ENCODE peak calls at places on chromosome 6, in eight cellular contexts. T is RWPE1, B is colonic mucosa, A is Peyer's patch, J is left ventricle myocardium inferior, K is A549, H is upper lobe of right lung, D is AG04450. U is an unnamed sample.

GRCh38 chr6:15205321-15205720 is 40.5 kb upstream of the JARID2 start:
- DNase-seq in D (no peak), T (no peak), B (no peak), J (no peak), A (no peak), H (no peak), K (no peak), U (no peak)

GRCh38 chr6:150745896-150746295 is 119.6 kb upstream of the MTHFD1L start:
- DNase-seq in A (no peak), K (no peak), B (no peak), J (peak; percentile 58), H (no peak), T (no peak), D (no peak), U (peak; percentile 75)

GRCh38 chr6:73803562-73804221 is 107.7 kb downstream of the CD109 start:
- DNase-seq in H (no peak), A (no peak), K (peak; percentile 70), B (peak; percentile 20), T (peak; percentile 20), J (no peak), D (peak; percentile 88), U (no peak)

GRCh38 chr6:158500016-158500735 is 59.7 kb upstream of the TMEM181 start:
- DNase-seq in T (peak; percentile 61), J (no peak), H (no peak), K (no peak), B (no peak), D (no peak), A (no peak), U (no peak)

GRCh38 chr6:56047931-56048520 is 172.6 kb upstream of the BMP5 start:
- DNase-seq in J (no peak), K (no peak), D (no peak), H (no peak), A (no peak), B (no peak), T (no peak), U (no peak)

GRCh38 chr6:147053311-147053921 is 150.8 kb upstream of the STXBP5 start:
- DNase-seq in D (no peak), K (no peak), A (no peak), H (no peak), J (no peak), B (no peak), T (no peak), U (no peak)

GRCh38 chr6:3650959-3651697 is 100.4 kb downstream of the PXDC1 start:
- DNase-seq in B (no peak), D (no peak), K (no peak), T (no peak), H (no peak), A (no peak), J (no peak), U (no peak)

GRCh38 chr6:7881765-7882500 is 28.7 kb downstream of the TXNDC5 start:
- DNase-seq in B (no peak), A (no peak), K (no peak), T (peak; percentile 18), H (no peak), D (no peak), J (no peak), U (no peak)

GRCh38 chr6:169839029-169839481 is 87.6 kb downstream of the ERMARD start:
- DNase-seq in J (no peak), H (no peak), D (no peak), T (no peak), B (peak; percentile 8), A (peak; percentile 39), K (no peak), U (no peak)

GRCh38 chr6:30494275-30494990 is 5.1 kb downstream of the HLA-E start:
- DNase-seq in J (no peak), K (no peak), D (no peak), H (no peak), B (no peak), A (no peak), T (no peak), U (no peak)

GRCh38 chr6:142569676-142570075 is 267.9 kb downstream of the ADGRG6 start:
- DNase-seq in H (no peak), T (no peak), K (no peak), B (no peak), A (no peak), J (no peak), D (no peak), U (no peak)

GRCh38 chr6:72748759-72749158 is 126.9 kb downstream of the KCNQ5 start:
- DNase-seq in D (peak; percentile 38), T (peak; percentile 82), H (no peak), A (no peak), B (no peak), J (no peak), K (peak; percentile 1), U (no peak)

GRCh38 chr6:22819209-22819608 is 249.8 kb downstream of the HDGFL1 start:
- DNase-seq in D (no peak), J (no peak), A (no peak), K (no peak), B (no peak), T (no peak), H (no peak), U (no peak)

GRCh38 chr6:35728663-35729348 is 8.0 kb upstream of the ARMC12 start:
- DNase-seq in T (no peak), B (peak; percentile 61), J (peak; percentile 65), A (peak; percentile 78), D (no peak), H (peak; percentile 88), K (no peak), U (peak; percentile 97)

GRCh38 chr6:154277578-154278128 is 79.0 kb downstream of the IPCEF1 start:
- DNase-seq in D (no peak), K (no peak), T (no peak), H (no peak), B (no peak), A (no peak), J (no peak), U (no peak)

GRCh38 chr6:6221829-6222535 is 98.5 kb downstream of the F13A1 start:
- DNase-seq in H (no peak), D (no peak), K (peak; percentile 11), A (no peak), B (peak; percentile 50), J (no peak), T (no peak), U (peak; percentile 15)

GRCh38 chr6:37236921-37237320 is 20.7 kb upstream of the TBC1D22B start:
- DNase-seq in D (no peak), B (no peak), H (no peak), J (no peak), A (no peak), T (no peak), K (no peak), U (no peak)

GRCh38 chr6:170096191-170096802 is 194.6 kb downstream of the DLL1 start:
- DNase-seq in K (no peak), J (no peak), T (no peak), B (no peak), D (no peak), A (no peak), H (peak; percentile 46), U (no peak)

GRCh38 chr6:112683926-112684325 is 336.8 kb downstream of the RFPL4B start:
- DNase-seq in A (no peak), J (no peak), B (no peak), T (no peak), K (peak; percentile 3), D (peak; percentile 61), H (no peak), U (no peak)

GRCh38 chr6:27867941-27868705 is 44.1 kb downstream of the OR2B2 start:
- DNase-seq in H (no peak), A (no peak), D (no peak), J (no peak), K (no peak), T (no peak), B (no peak), U (no peak)

GRCh38 chr6:133964052-133964451 is 11.0 kb downstream of the TBPL1 start:
- DNase-seq in T (peak; percentile 64), J (no peak), D (peak; percentile 80), H (no peak), K (no peak), B (no peak), A (no peak), U (no peak)

GRCh38 chr6:11011787-11012234 is 32.3 kb downstream of the ELOVL2 start:
- DNase-seq in B (no peak), D (no peak), J (no peak), T (peak; percentile 59), A (no peak), H (no peak), K (peak; percentile 80), U (no peak)
- H3K27ac ChIP-seq in B (no peak overlapping the region), D (no peak overlapping the region), J (peak overlapping the region; percentile 2), T (peak overlapping the region; percentile 66), A (no peak overlapping the region), H (no peak overlapping the region), K (peak overlapping the region; percentile 33), U (no peak overlapping the region)

GRCh38 chr6:136037246-136037884 is 185.9 kb downstream of the PDE7B start:
- DNase-seq in A (peak; percentile 48), D (no peak), J (peak; percentile 18), T (peak; percentile 7), B (no peak), K (no peak), H (no peak), U (no peak)
- H3K27ac ChIP-seq in A (peak overlapping the region; percentile 71), D (peak overlapping the region; percentile 88), J (peak overlapping the region; percentile 93), T (no peak overlapping the region), B (peak overlapping the region; percentile 45), K (peak overlapping the region; percentile 48), H (peak overlapping the region; percentile 63), U (peak overlapping the region; percentile 73)

DNA sequence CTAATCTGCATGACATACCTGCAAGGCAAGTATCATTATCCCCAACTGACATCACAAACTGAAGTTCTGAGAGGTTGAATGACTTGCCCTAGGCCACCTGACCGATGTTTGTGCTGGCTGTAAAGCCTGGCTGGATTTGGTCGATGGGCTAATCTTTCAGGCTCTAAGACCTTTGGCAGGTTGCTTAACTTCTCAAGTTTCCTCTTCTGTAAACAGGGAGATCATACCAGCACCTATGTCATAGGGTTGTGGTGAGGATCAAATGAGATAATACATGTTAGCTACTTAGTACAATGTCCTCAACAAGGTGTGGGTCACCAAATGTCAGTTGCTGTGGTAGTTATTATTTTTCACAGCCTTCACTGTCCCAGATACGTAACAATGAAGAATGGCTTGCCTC is 14.2 kb downstream of the ANKRD66 start:
- DNase-seq in D (no peak), B (no peak), J (no peak), A (no peak), H (no peak), K (no peak), T (no peak), U (no peak)
- H3K27ac ChIP-seq in D (no peak overlapping the region), B (no peak overlapping the region), J (no peak overlapping the region), A (no peak overlapping the region), H (no peak overlapping the region), K (no peak overlapping the region), T (no peak overlapping the region), U (no peak overlapping the region)

DNA sequence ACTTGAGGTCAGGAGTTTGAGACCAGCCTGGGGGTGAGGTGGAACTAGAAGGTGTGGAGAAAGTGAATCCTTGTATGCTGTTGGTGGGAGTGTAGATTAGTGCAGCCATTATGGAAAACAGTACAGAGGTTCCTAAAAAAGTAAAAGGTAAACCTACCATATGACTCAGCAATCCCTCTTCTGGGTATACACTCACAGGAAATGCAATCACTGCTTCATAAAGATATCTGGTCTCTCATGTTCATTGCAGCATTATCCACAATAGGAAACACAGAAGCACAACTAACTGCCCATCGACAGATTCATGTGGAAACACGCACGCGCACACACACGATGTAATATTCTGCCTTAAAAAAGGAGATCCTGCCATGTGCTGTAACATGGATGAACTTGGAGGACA is 66.7 kb downstream of the CDC5L start:
- DNase-seq in H (no peak), T (no peak), B (no peak), K (no peak), A (no peak), J (no peak), D (no peak), U (no peak)
- H3K27ac ChIP-seq in H (no peak overlapping the region), T (no peak overlapping the region), B (no peak overlapping the region), K (peak overlapping the region; percentile 32), A (no peak overlapping the region), J (no peak overlapping the region), D (no peak overlapping the region), U (no peak overlapping the region)

GRCh38 chr6:168078943-168079405 is at the start of gene FRMD1:
- DNase-seq in H (no peak), J (no peak), T (no peak), K (no peak), A (peak; percentile 84), D (no peak), B (peak; percentile 79), U (no peak)
- H3K27ac ChIP-seq in H (no peak within 1 kb of the TSS), J (no peak within 1 kb of the TSS), T (no peak within 1 kb of the TSS), K (no peak within 1 kb of the TSS), A (peak within 1 kb of the TSS; percentile 63), D (no peak within 1 kb of the TSS), B (peak within 1 kb of the TSS; percentile 74), U (no peak within 1 kb of the TSS)

U was measured in thyroid gland.